ENCODE peak calls at places on chromosome 2, in eight cellular contexts. One of them, this sample, is unnamed.

GRCh38 chr2:238127165-238128060 is 11.1 kb upstream of the KLHL30 start:
- DNase-seq in K562: peak
- DNase-seq in fibroblast of lung: peak
- DNase-seq in epithelial cell of esophagus: peak
- DNase-seq in psoas muscle: peak
- DNase-seq in WTC11: no peak
- DNase-seq in brain microvascular endothelial cell: peak
- DNase-seq in H1: no peak
- DNase-seq in this sample: peak

GRCh38 chr2:69241039-69241586 is 145.9 kb downstream of the GFPT1 start:
- DNase-seq in K562: no peak
- DNase-seq in brain microvascular endothelial cell: no peak
- DNase-seq in psoas muscle: no peak
- DNase-seq in WTC11: no peak
- DNase-seq in fibroblast of lung: no peak
- DNase-seq in H1: no peak
- DNase-seq in epithelial cell of esophagus: no peak
- DNase-seq in this sample: no peak

GRCh38 chr2:171792922-171793580 is 101.0 kb downstream of the SLC25A12 start:
- DNase-seq in epithelial cell of esophagus: no peak
- DNase-seq in brain microvascular endothelial cell: no peak
- DNase-seq in psoas muscle: no peak
- DNase-seq in WTC11: no peak
- DNase-seq in fibroblast of lung: no peak
- DNase-seq in H1: no peak
- DNase-seq in K562: no peak
- DNase-seq in this sample: no peak

GRCh38 chr2:26552641-26553040 is 74.7 kb upstream of the OTOF start:
- DNase-seq in WTC11: no peak
- DNase-seq in psoas muscle: no peak
- DNase-seq in epithelial cell of esophagus: no peak
- DNase-seq in fibroblast of lung: no peak
- DNase-seq in K562: no peak
- DNase-seq in H1: no peak
- DNase-seq in brain microvascular endothelial cell: no peak
- DNase-seq in this sample: no peak

GRCh38 chr2:8285081-8285480 is 396.8 kb upstream of the ID2 start:
- DNase-seq in K562: no peak
- DNase-seq in psoas muscle: no peak
- DNase-seq in WTC11: no peak
- DNase-seq in brain microvascular endothelial cell: no peak
- DNase-seq in epithelial cell of esophagus: no peak
- DNase-seq in fibroblast of lung: no peak
- DNase-seq in H1: no peak
- DNase-seq in this sample: no peak

GRCh38 chr2:42962521-42962953 is 170.2 kb upstream of the HAAO start:
- DNase-seq in brain microvascular endothelial cell: no peak
- DNase-seq in epithelial cell of esophagus: no peak
- DNase-seq in fibroblast of lung: no peak
- DNase-seq in WTC11: no peak
- DNase-seq in psoas muscle: no peak
- DNase-seq in H1: no peak
- DNase-seq in K562: no peak
- DNase-seq in this sample: no peak

GRCh38 chr2:239075918-239076727 is 228.2 kb downstream of the TWIST2 start:
- DNase-seq in H1: no peak
- DNase-seq in K562: no peak
- DNase-seq in WTC11: no peak
- DNase-seq in brain microvascular endothelial cell: peak
- DNase-seq in fibroblast of lung: no peak
- DNase-seq in psoas muscle: peak
- DNase-seq in epithelial cell of esophagus: no peak
- DNase-seq in this sample: no peak

GRCh38 chr2:234003972-234004617 is 46.4 kb upstream of the SPP2 start:
- DNase-seq in epithelial cell of esophagus: peak
- DNase-seq in K562: no peak
- DNase-seq in brain microvascular endothelial cell: peak
- DNase-seq in H1: no peak
- DNase-seq in fibroblast of lung: peak
- DNase-seq in psoas muscle: peak
- DNase-seq in WTC11: no peak
- DNase-seq in this sample: no peak

GRCh38 chr2:138029238-138029637 is 65.0 kb downstream of the HNMT start:
- DNase-seq in K562: no peak
- DNase-seq in H1: no peak
- DNase-seq in brain microvascular endothelial cell: peak
- DNase-seq in psoas muscle: no peak
- DNase-seq in fibroblast of lung: peak
- DNase-seq in epithelial cell of esophagus: no peak
- DNase-seq in WTC11: no peak
- DNase-seq in this sample: no peak

GRCh38 chr2:43238813-43239212 is 12.4 kb upstream of the ZFP36L2 start:
- DNase-seq in brain microvascular endothelial cell: no peak
- DNase-seq in K562: no peak
- DNase-seq in H1: no peak
- DNase-seq in fibroblast of lung: peak
- DNase-seq in WTC11: no peak
- DNase-seq in psoas muscle: no peak
- DNase-seq in epithelial cell of esophagus: no peak
- DNase-seq in this sample: no peak

GRCh38 chr2:181680055-181680936 is at the start of gene NEUROD1:
- DNase-seq in psoas muscle: no peak
- DNase-seq in fibroblast of lung: no peak
- DNase-seq in epithelial cell of esophagus: no peak
- DNase-seq in brain microvascular endothelial cell: no peak
- DNase-seq in WTC11: peak
- DNase-seq in K562: no peak
- DNase-seq in H1: peak
- DNase-seq in this sample: peak

GRCh38 chr2:20050104-20050711 is 1.2 kb downstream of the LAPTM4A start:
- DNase-seq in psoas muscle: no peak
- DNase-seq in K562: peak
- DNase-seq in brain microvascular endothelial cell: no peak
- DNase-seq in WTC11: no peak
- DNase-seq in fibroblast of lung: peak
- DNase-seq in H1: no peak
- DNase-seq in epithelial cell of esophagus: peak
- DNase-seq in this sample: no peak

GRCh38 chr2:47054036-47054555 is 101.0 kb downstream of the STPG4 start:
- DNase-seq in psoas muscle: no peak
- DNase-seq in fibroblast of lung: no peak
- DNase-seq in WTC11: no peak
- DNase-seq in brain microvascular endothelial cell: no peak
- DNase-seq in epithelial cell of esophagus: no peak
- DNase-seq in K562: no peak
- DNase-seq in H1: no peak
- DNase-seq in this sample: no peak

GRCh38 chr2:46717733-46718121 is 197.9 kb downstream of the MCFD2 start:
- DNase-seq in epithelial cell of esophagus: no peak
- DNase-seq in K562: no peak
- DNase-seq in H1: no peak
- DNase-seq in psoas muscle: no peak
- DNase-seq in fibroblast of lung: peak
- DNase-seq in brain microvascular endothelial cell: no peak
- DNase-seq in WTC11: no peak
- DNase-seq in this sample: no peak

GRCh38 chr2:230414302-230414701 is 1.7 kb upstream of the SP100 start:
- DNase-seq in epithelial cell of esophagus: peak
- DNase-seq in K562: no peak
- DNase-seq in H1: no peak
- DNase-seq in WTC11: no peak
- DNase-seq in psoas muscle: no peak
- DNase-seq in fibroblast of lung: no peak
- DNase-seq in brain microvascular endothelial cell: no peak
- DNase-seq in this sample: no peak

GRCh38 chr2:114025030-114025429 is 135.1 kb downstream of the ACTR3 start:
- DNase-seq in WTC11: no peak
- DNase-seq in fibroblast of lung: no peak
- DNase-seq in epithelial cell of esophagus: no peak
- DNase-seq in H1: no peak
- DNase-seq in brain microvascular endothelial cell: no peak
- DNase-seq in psoas muscle: no peak
- DNase-seq in K562: no peak
- DNase-seq in this sample: no peak

GRCh38 chr2:62968668-62969067 is 82.0 kb upstream of the OTX1 start:
- DNase-seq in psoas muscle: no peak
- DNase-seq in brain microvascular endothelial cell: no peak
- DNase-seq in fibroblast of lung: no peak
- DNase-seq in K562: no peak
- DNase-seq in epithelial cell of esophagus: peak
- DNase-seq in WTC11: no peak
- DNase-seq in H1: no peak
- DNase-seq in this sample: no peak

GRCh38 chr2:151162185-151162584 is 99.5 kb downstream of the RBM43 start:
- DNase-seq in K562: no peak
- DNase-seq in WTC11: no peak
- DNase-seq in fibroblast of lung: peak
- DNase-seq in H1: no peak
- DNase-seq in brain microvascular endothelial cell: peak
- DNase-seq in epithelial cell of esophagus: peak
- DNase-seq in psoas muscle: no peak
- DNase-seq in this sample: no peak

GRCh38 chr2:9212661-9213411 is 6.2 kb downstream of the ASAP2 start:
- DNase-seq in psoas muscle: no peak
- DNase-seq in fibroblast of lung: no peak
- DNase-seq in brain microvascular endothelial cell: no peak
- DNase-seq in WTC11: no peak
- DNase-seq in H1: peak
- DNase-seq in epithelial cell of esophagus: no peak
- DNase-seq in K562: no peak
- DNase-seq in this sample: no peak

GRCh38 chr2:238974061-238974460 is 126.2 kb downstream of the TWIST2 start:
- DNase-seq in WTC11: no peak
- DNase-seq in epithelial cell of esophagus: peak
- DNase-seq in psoas muscle: no peak
- DNase-seq in fibroblast of lung: peak
- DNase-seq in K562: no peak
- DNase-seq in H1: no peak
- DNase-seq in brain microvascular endothelial cell: peak
- DNase-seq in this sample: no peak

DNA sequence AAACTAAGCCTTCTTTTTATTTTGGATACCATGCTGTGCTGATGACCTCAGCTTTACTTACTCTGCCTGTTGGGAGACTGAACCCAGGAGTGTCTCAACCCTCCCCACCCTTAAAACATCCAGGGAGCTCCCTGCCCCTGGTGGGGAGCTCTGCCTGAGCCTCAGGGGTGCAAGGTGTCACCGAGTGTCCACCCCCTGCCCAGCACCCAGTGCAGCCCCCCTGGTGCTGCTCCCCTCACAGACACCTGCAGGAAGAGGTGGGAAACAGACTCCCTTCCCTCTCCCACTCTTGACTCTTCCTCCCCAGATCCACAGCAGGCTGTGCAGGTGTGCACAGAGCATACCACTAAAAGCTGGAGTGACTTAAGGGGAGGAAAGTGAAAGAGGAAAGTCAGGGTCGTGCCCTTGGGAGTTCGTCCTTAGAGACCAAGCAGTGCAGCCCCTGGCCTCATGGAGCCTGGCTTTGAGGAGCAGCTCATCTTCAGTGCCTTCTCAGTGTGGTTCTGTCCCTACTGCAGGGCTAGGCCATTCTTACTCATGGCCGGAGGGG is 51.3 kb downstream of the MYO7B start:
- DNase-seq in brain microvascular endothelial cell: no peak
- DNase-seq in epithelial cell of esophagus: no peak
- DNase-seq in H1: no peak
- DNase-seq in K562: no peak
- DNase-seq in fibroblast of lung: no peak
- DNase-seq in WTC11: no peak
- DNase-seq in psoas muscle: no peak
- DNase-seq in this sample: no peak
- TF ChIP-seq CTCF in brain microvascular endothelial cell: no peak
- TF ChIP-seq CTCF in epithelial cell of esophagus: no peak
- TF ChIP-seq CTCF in H1: no peak
- TF ChIP-seq CTCF in K562: no peak
- TF ChIP-seq CTCF in fibroblast of lung: no peak
- TF ChIP-seq CTCF in WTC11: no peak
- TF ChIP-seq CTCF in psoas muscle: no peak
- TF ChIP-seq CTCF in this sample: no peak

GRCh38 chr2:241901500-241902351 is 32.2 kb downstream of the RTP5 start:
- DNase-seq in H1: peak
- DNase-seq in K562: no peak
- DNase-seq in epithelial cell of esophagus: peak
- DNase-seq in brain microvascular endothelial cell: no peak
- DNase-seq in WTC11: peak
- DNase-seq in fibroblast of lung: peak
- DNase-seq in psoas muscle: no peak
- DNase-seq in this sample: no peak
- TF ChIP-seq CTCF in H1: peak
- TF ChIP-seq CTCF in K562: no peak
- TF ChIP-seq CTCF in epithelial cell of esophagus: peak
- TF ChIP-seq CTCF in brain microvascular endothelial cell: no peak
- TF ChIP-seq CTCF in WTC11: no peak
- TF ChIP-seq CTCF in fibroblast of lung: no peak
- TF ChIP-seq CTCF in psoas muscle: no peak
- TF ChIP-seq CTCF in this sample: no peak

DNA sequence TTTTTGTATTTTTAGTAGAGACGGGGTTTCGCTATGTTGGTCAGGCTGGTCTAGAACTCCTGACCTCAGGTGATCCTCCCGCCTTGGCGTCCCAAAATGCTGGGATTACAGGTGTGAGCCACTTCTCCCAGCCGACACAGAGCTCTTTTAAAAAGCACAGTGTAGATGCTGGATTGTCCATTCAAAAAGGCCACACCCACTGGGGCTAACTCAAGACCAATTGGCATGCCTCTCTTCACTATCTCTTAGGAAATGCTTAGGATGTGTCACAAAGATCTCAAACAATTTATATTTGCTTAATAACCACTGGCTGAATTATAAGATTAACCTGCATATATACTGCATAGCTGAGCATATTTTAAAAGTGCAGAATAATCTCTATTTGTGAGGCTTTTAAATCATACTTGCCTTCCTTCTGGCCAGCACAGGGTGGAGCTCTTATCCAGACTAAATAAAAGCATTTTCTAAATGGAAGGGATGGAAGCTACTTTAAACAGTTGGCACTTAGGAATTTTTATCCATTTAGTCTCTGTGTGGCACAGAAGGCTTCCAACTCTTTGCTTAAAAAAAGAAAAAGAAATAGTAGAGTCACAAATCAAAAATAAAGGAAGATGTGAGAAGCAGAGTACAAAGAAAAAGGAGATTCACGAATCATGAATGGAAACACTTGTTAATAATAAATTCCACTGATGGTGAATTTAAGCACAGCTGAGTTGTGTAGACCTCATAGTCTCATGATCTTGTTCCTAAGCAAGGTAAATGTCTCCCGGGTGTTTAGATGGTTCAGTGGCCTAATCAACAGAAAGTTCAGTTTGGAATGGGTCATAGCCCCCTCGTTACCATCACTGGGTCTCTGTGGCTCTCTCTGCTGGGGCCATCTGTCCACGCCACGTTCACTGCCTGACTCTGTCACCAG is 22.4 kb downstream of the CRYGD start:
- DNase-seq in K562: no peak
- DNase-seq in psoas muscle: no peak
- DNase-seq in epithelial cell of esophagus: peak
- DNase-seq in WTC11: no peak
- DNase-seq in H1: peak
- DNase-seq in fibroblast of lung: peak
- DNase-seq in brain microvascular endothelial cell: peak
- DNase-seq in this sample: no peak
- TF ChIP-seq CTCF in K562: peak
- TF ChIP-seq CTCF in psoas muscle: no peak
- TF ChIP-seq CTCF in epithelial cell of esophagus: peak
- TF ChIP-seq CTCF in WTC11: no peak
- TF ChIP-seq CTCF in H1: peak
- TF ChIP-seq CTCF in fibroblast of lung: peak
- TF ChIP-seq CTCF in brain microvascular endothelial cell: peak
- TF ChIP-seq CTCF in this sample: no peak

GRCh38 chr2:161414385-161415040 is 1.6 kb upstream of the TBR1 start:
- DNase-seq in fibroblast of lung: peak
- DNase-seq in K562: peak
- DNase-seq in psoas muscle: peak
- DNase-seq in brain microvascular endothelial cell: no peak
- DNase-seq in H1: peak
- DNase-seq in WTC11: peak
- DNase-seq in epithelial cell of esophagus: peak
- DNase-seq in this sample: peak
- TF ChIP-seq CTCF in fibroblast of lung: peak
- TF ChIP-seq CTCF in K562: no peak
- TF ChIP-seq CTCF in psoas muscle: no peak
- TF ChIP-seq CTCF in brain microvascular endothelial cell: peak
- TF ChIP-seq CTCF in H1: peak
- TF ChIP-seq CTCF in WTC11: no peak
- TF ChIP-seq CTCF in epithelial cell of esophagus: no peak
- TF ChIP-seq CTCF in this sample: peak

This sample was measured in glutamatergic neuron.